ENCODE peak calls at places on chromosome 14, in eight cellular contexts. Q is mammary epithelial cell; B is T-helper 2 cell; U is lower leg skin; P is HTR-8/SVneo; V is A549; Z is RWPE1; W is naive thymus-derived CD8-positive, alpha-beta T cell. X is an unnamed sample.

GRCh38 chr14:37623552-37623951 is 28.1 kb downstream of the TTC6 start:
- DNase-seq in W (no peak), U (no peak), Q (peak; percentile 97), Z (peak; percentile 77), B (no peak), P (peak; percentile 15), V (no peak), X (no peak)

GRCh38 chr14:95072310-95072709 is 85.0 kb downstream of the DICER1 start:
- DNase-seq in Q (no peak), V (no peak), B (no peak), U (no peak), P (no peak), W (no peak), Z (no peak), X (no peak)

GRCh38 chr14:55077691-55078151 is 26.3 kb downstream of the MAPK1IP1L start:
- DNase-seq in V (no peak), P (no peak), U (no peak), Q (peak; percentile 93), W (no peak), Z (peak; percentile 71), B (no peak), X (peak; percentile 83)

GRCh38 chr14:89249296-89249565 is 167.8 kb downstream of the FOXN3 start:
- DNase-seq in W (no peak), P (peak; percentile 25), B (no peak), Z (peak; percentile 79), V (no peak), Q (peak; percentile 81), U (no peak), X (no peak)

GRCh38 chr14:23114669-23115491 is 4.2 kb downstream of the CEBPE start:
- DNase-seq in B (no peak), Z (peak; percentile 94), U (peak; percentile 77), Q (peak; percentile 96), P (peak; percentile 84), W (no peak), V (peak; percentile 79), X (peak; percentile 58)

GRCh38 chr14:101083564-101084435 is 180.3 kb upstream of the RTL1 start:
- DNase-seq in Q (no peak), B (no peak), P (no peak), V (no peak), Z (peak; percentile 21), W (no peak), U (peak; percentile 76), X (no peak)

GRCh38 chr14:102749393-102749792 is 27.9 kb upstream of the TRAF3 start:
- DNase-seq in V (no peak), Z (no peak), W (no peak), U (no peak), B (no peak), Q (no peak), P (no peak), X (no peak)

GRCh38 chr14:58919262-58919661 is 269.2 kb upstream of the DAAM1 start:
- DNase-seq in P (no peak), W (no peak), V (no peak), B (no peak), Z (no peak), U (no peak), Q (no peak), X (no peak)

GRCh38 chr14:29927596-29928341 is at the start of gene PRKD1:
- DNase-seq in U (peak; percentile 89), W (no peak), Z (peak; percentile 41), B (no peak), Q (peak; percentile 37), P (peak; percentile 82), V (peak; percentile 65), X (peak; percentile 75)

GRCh38 chr14:54189358-54190354 is 207.2 kb upstream of the CDKN3 start:
- DNase-seq in U (no peak), Z (peak; percentile 68), Q (peak; percentile 92), P (peak; percentile 84), B (no peak), V (no peak), W (no peak), X (peak; percentile 23)

GRCh38 chr14:33165144-33165925 is 226.7 kb downstream of the NPAS3 start:
- DNase-seq in V (no peak), P (no peak), U (no peak), W (no peak), B (no peak), Q (no peak), Z (no peak), X (no peak)

GRCh38 chr14:36313206-36313605 is 7.2 kb downstream of the MBIP start:
- DNase-seq in B (no peak), Q (no peak), Z (no peak), U (no peak), V (no peak), P (no peak), W (no peak), X (no peak)

GRCh38 chr14:75968461-75968860 is 13.3 kb downstream of the TGFB3 start:
- DNase-seq in U (peak; percentile 81), W (no peak), P (no peak), Q (no peak), V (no peak), B (no peak), Z (no peak), X (no peak)

GRCh38 chr14:22908601-22909000 is 10.3 kb downstream of the RBM23 start:
- DNase-seq in P (no peak), Z (no peak), B (no peak), V (no peak), W (no peak), Q (no peak), U (no peak), X (no peak)

GRCh38 chr14:101197595-101198397 is 294.3 kb upstream of the RTL1 start:
- DNase-seq in B (no peak), Z (no peak), Q (no peak), W (no peak), P (no peak), U (peak; percentile 80), V (no peak), X (no peak)

GRCh38 chr14:83712730-83713129 is 1817.2 kb upstream of the FLRT2 start:
- DNase-seq in Z (no peak), W (no peak), Q (no peak), B (no peak), P (no peak), V (no peak), U (no peak), X (no peak)

GRCh38 chr14:89965839-89966238 is 10.1 kb downstream of the TDP1 start:
- DNase-seq in P (no peak), W (no peak), V (no peak), Z (no peak), Q (no peak), U (no peak), B (no peak), X (no peak)

GRCh38 chr14:89619616-89620273 is 202.7 kb upstream of the FOXN3 start:
- DNase-seq in B (no peak), Z (no peak), W (no peak), P (no peak), U (no peak), Q (no peak), V (no peak), X (no peak)